ENCODE peak calls at places on chromosome 3, in six cellular contexts. O is NAMALWA; R is esophagus squamous epithelium; J is nephron progenitor cell; M is stimulated activated naive B cell treated with anti-CD40 and anti-IgM and Interleukin-4, amounts not matched to agents 10 μg/mL and 1 μg/mL and 100 μg/mL, for 72 hours; T is glutamatergic neuron. X is an unnamed sample.

GRCh38 chr3:30770387-30770786 is 124.1 kb downstream of the GADL1 start:
- DNase-seq in O (no peak), R (no peak), J (no peak), M (no peak), T (no peak), X (peak; percentile 69)

GRCh38 chr3:48926425-48927392 is 8.1 kb downstream of the ARIH2 start:
- DNase-seq in O (no peak), R (no peak), J (no peak), M (no peak), T (no peak), X (peak; percentile 13)

GRCh38 chr3:41526995-41527573 is 327.8 kb downstream of the CTNNB1 start:
- DNase-seq in O (no peak), R (no peak), J (no peak), M (no peak), T (no peak), X (no peak)

GRCh38 chr3:152591448-152592003 is 243.4 kb upstream of the P2RY1 start:
- DNase-seq in O (no peak), R (no peak), J (no peak), M (no peak), T (no peak), X (no peak)

GRCh38 chr3:27945229-27945628 is 223.1 kb upstream of the EOMES start:
- DNase-seq in O (no peak), R (no peak), J (no peak), M (no peak), T (no peak), X (no peak)

GRCh38 chr3:160842021-160843005 is 86.3 kb downstream of the PPM1L start:
- DNase-seq in O (no peak), R (no peak), J (no peak), M (no peak), T (no peak), X (no peak)

GRCh38 chr3:61808999-61809398 is 247.6 kb downstream of the PTPRG start:
- DNase-seq in O (no peak), R (no peak), J (no peak), M (no peak), T (no peak), X (no peak)

GRCh38 chr3:39637807-39638206 is 170.3 kb downstream of the MOBP start:
- DNase-seq in O (peak; percentile 36), R (no peak), J (no peak), M (no peak), T (no peak), X (peak; percentile 16)

GRCh38 chr3:173584834-173585831 is 187.6 kb downstream of the NLGN1 start:
- DNase-seq in O (no peak), R (no peak), J (peak; percentile 59), M (no peak), T (peak; percentile 65), X (peak; percentile 65)

GRCh38 chr3:33218072-33218445 is 551 bp downstream of the SUSD5 start:
- DNase-seq in O (no peak), R (no peak), J (peak; percentile 8), M (no peak), T (no peak), X (no peak)

GRCh38 chr3:191873741-191874140 is 412.8 kb downstream of the PYDC2 start:
- DNase-seq in O (no peak), R (no peak), J (no peak), M (no peak), T (no peak), X (no peak)

GRCh38 chr3:192896208-192896607 is 21.4 kb downstream of the MB21D2 start:
- DNase-seq in O (no peak), R (no peak), J (no peak), M (no peak), T (no peak), X (no peak)

GRCh38 chr3:106533761-106534160 is 664.9 kb upstream of the CBLB start:
- DNase-seq in O (no peak), R (no peak), J (no peak), M (no peak), T (no peak), X (no peak)

GRCh38 chr3:53956591-53956990 is 64.9 kb upstream of the SELENOK start:
- DNase-seq in O (no peak), R (no peak), J (no peak), M (no peak), T (no peak), X (no peak)

GRCh38 chr3:133037440-133037839 is 751 bp upstream of the TMEM108 start:
- DNase-seq in O (no peak), R (no peak), J (no peak), M (no peak), T (no peak), X (no peak)

GRCh38 chr3:74916696-74917095 is 302.2 kb upstream of the CNTN3 start:
- DNase-seq in O (no peak), R (no peak), J (no peak), M (no peak), T (no peak), X (no peak)

GRCh38 chr3:46918634-46919033 is 41.1 kb downstream of the PTH1R start:
- DNase-seq in O (no peak), R (no peak), J (no peak), M (no peak), T (no peak), X (no peak)

GRCh38 chr3:42846682-42847522 is 28.8 kb downstream of the CYP8B1 start:
- DNase-seq in O (peak; percentile 25), R (no peak), J (no peak), M (peak; percentile 49), T (no peak), X (no peak)

GRCh38 chr3:112605285-112605684 is 35.7 kb downstream of the CCDC80 start:
- DNase-seq in O (no peak), R (no peak), J (no peak), M (no peak), T (no peak), X (no peak)

GRCh38 chr3:168094877-168095610 is 680 bp downstream of the GOLIM4 start:
- DNase-seq in O (no peak), R (peak; percentile 22), J (peak; percentile 65), M (peak; percentile 78), T (no peak), X (peak; percentile 68)

GRCh38 chr3:19885468-19885867 is 48.5 kb downstream of the EFHB start:
- DNase-seq in O (peak; percentile 58), R (no peak), J (peak; percentile 4), M (no peak), T (no peak), X (peak; percentile 58)

GRCh38 chr3:128226794-128227399 is 73.6 kb downstream of the EEFSEC start:
- DNase-seq in O (peak; percentile 40), R (no peak), J (peak; percentile 69), M (no peak), T (peak; percentile 84), X (peak; percentile 28)

GRCh38 chr3:143924522-143925381 is 46.9 kb upstream of the DIPK2A start:
- DNase-seq in O (no peak), R (no peak), J (no peak), M (no peak), T (no peak), X (no peak)

GRCh38 chr3:197135212-197135611 is 105.6 kb upstream of the MELTF start:
- DNase-seq in O (no peak), R (no peak), J (no peak), M (no peak), T (no peak), X (no peak)

GRCh38 chr3:66409771-66410355 is 91.0 kb downstream of the LRIG1 start:
- DNase-seq in O (no peak), R (no peak), J (no peak), M (no peak), T (no peak), X (no peak)

GRCh38 chr3:72306800-72307341 is 521.9 kb upstream of the PROK2 start:
- DNase-seq in O (no peak), R (no peak), J (peak; percentile 87), M (no peak), T (no peak), X (peak; percentile 78)

GRCh38 chr3:72158639-72159005 is 373.7 kb upstream of the PROK2 start:
- DNase-seq in O (no peak), R (no peak), J (peak; percentile 39), M (no peak), T (no peak), X (no peak)

GRCh38 chr3:163939926-163940325 is 1138.4 kb downstream of the SI start:
- DNase-seq in O (no peak), R (no peak), J (no peak), M (no peak), T (no peak), X (no peak)

GRCh38 chr3:42306499-42306898 is 40.5 kb upstream of the CCK start:
- DNase-seq in O (no peak), R (no peak), J (no peak), M (peak; percentile 20), T (no peak), X (no peak)

GRCh38 chr3:111143-112069 is 85.2 kb upstream of the CHL1 start:
- DNase-seq in O (no peak), R (no peak), J (no peak), M (no peak), T (no peak), X (no peak)

GRCh38 chr3:193814166-193814565 is 221.2 kb downstream of the OPA1 start:
- DNase-seq in O (no peak), R (no peak), J (no peak), M (no peak), T (no peak), X (no peak)

GRCh38 chr3:194161181-194162045 is 25.5 kb downstream of the HES1 start:
- DNase-seq in O (no peak), R (no peak), J (no peak), M (no peak), T (no peak), X (peak; percentile 72)

GRCh38 chr3:141448606-141449216 is 38.1 kb upstream of the RASA2 start:
- DNase-seq in O (no peak), R (no peak), J (no peak), M (no peak), T (no peak), X (no peak)

GRCh38 chr3:47892284-47892683 is 89.3 kb downstream of the DHX30 start:
- DNase-seq in O (no peak), R (no peak), J (no peak), M (no peak), T (no peak), X (no peak)

GRCh38 chr3:44031387-44032380 is 210.0 kb upstream of the TOPAZ1 start:
- DNase-seq in O (no peak), R (no peak), J (no peak), M (no peak), T (no peak), X (no peak)

GRCh38 chr3:167115331-167115934 is 264.7 kb downstream of the ZBBX start:
- DNase-seq in O (no peak), R (no peak), J (no peak), M (no peak), T (no peak), X (no peak)

GRCh38 chr3:172892158-172892557 is 141.6 kb downstream of the ECT2 start:
- DNase-seq in O (no peak), R (no peak), J (no peak), M (no peak), T (no peak), X (no peak)

GRCh38 chr3:153734777-153735551 is 386.2 kb upstream of the ARHGEF26 start:
- DNase-seq in O (no peak), R (no peak), J (no peak), M (no peak), T (no peak), X (peak; percentile 73)

GRCh38 chr3:179189764-179190163 is 41.6 kb downstream of the PIK3CA start:
- DNase-seq in O (no peak), R (no peak), J (no peak), M (no peak), T (no peak), X (peak; percentile 48)

GRCh38 chr3:61913657-61914056 is 352.3 kb downstream of the PTPRG start:
- DNase-seq in O (no peak), R (no peak), J (no peak), M (no peak), T (no peak), X (no peak)